ENCODE peak calls at places on chromosomes 13 and 19, in eight cellular contexts. K, Q, H, B, Z, N, U and W are unnamed samples.

GRCh38 chr13:31431722-31432137 is 232.0 kb downstream of the B3GLCT start:
- DNase-seq in K (peak; percentile 39), Z (peak; percentile 10), Q (peak; percentile 51), B (peak; percentile 67), H (peak; percentile 22), N (peak; percentile 53), U (peak; percentile 60), W (no peak)

GRCh38 chr13:26628706-26629105 is 71.2 kb downstream of the WASF3 start:
- DNase-seq in Z (peak; percentile 28), U (peak; percentile 11), H (no peak), B (no peak), K (peak; percentile 24), Q (no peak), N (peak; percentile 63), W (no peak)

GRCh38 chr19:29770653-29771052 is 41.1 kb upstream of the CCNE1 start:
- DNase-seq in U (no peak), B (no peak), K (no peak), H (no peak), Q (no peak), N (no peak), Z (no peak), W (no peak)

GRCh38 chr19:3383121-3383722 is 16.8 kb downstream of the NFIC start:
- DNase-seq in B (peak; percentile 70), K (no peak), Q (peak; percentile 88), U (no peak), Z (no peak), N (no peak), H (no peak), W (no peak)

GRCh38 chr19:49567722-49568454 is 12.5 kb downstream of the NOSIP start:
- DNase-seq in Z (no peak), N (no peak), U (peak; percentile 31), Q (no peak), K (no peak), B (no peak), H (peak; percentile 67), W (no peak)

GRCh38 chr13:34458756-34459462 is 483.2 kb upstream of the NBEA start:
- DNase-seq in B (peak; percentile 19), H (no peak), K (no peak), U (no peak), N (no peak), Q (no peak), Z (no peak), W (no peak)

GRCh38 chr13:41426047-41426446 is 31.3 kb upstream of the RGCC start:
- DNase-seq in K (no peak), B (no peak), U (no peak), H (no peak), N (no peak), Q (no peak), Z (no peak), W (no peak)

GRCh38 chr19:13843104-13843921 is 33.6 kb upstream of the NANOS3 start:
- DNase-seq in Q (peak; percentile 54), N (peak; percentile 84), H (no peak), B (peak; percentile 75), U (peak; percentile 88), K (no peak), Z (no peak), W (peak; percentile 84)

GRCh38 chr19:31284621-31285020 is 64.6 kb downstream of the TSHZ3 start:
- DNase-seq in K (no peak), U (no peak), Z (no peak), N (no peak), Q (no peak), B (no peak), H (no peak), W (no peak)

GRCh38 chr19:31282346-31282745 is 66.9 kb downstream of the TSHZ3 start:
- DNase-seq in U (no peak), H (no peak), Z (no peak), B (no peak), Q (no peak), N (no peak), K (no peak), W (no peak)

GRCh38 chr19:31286491-31286890 is 62.7 kb downstream of the TSHZ3 start:
- DNase-seq in N (no peak), H (no peak), B (no peak), Z (no peak), U (no peak), Q (no peak), K (no peak), W (peak; percentile 54)

GRCh38 chr19:31283701-31284100 is 65.5 kb downstream of the TSHZ3 start:
- DNase-seq in Z (no peak), K (no peak), B (no peak), N (no peak), U (no peak), H (no peak), Q (no peak), W (peak; percentile 23)

DNA sequence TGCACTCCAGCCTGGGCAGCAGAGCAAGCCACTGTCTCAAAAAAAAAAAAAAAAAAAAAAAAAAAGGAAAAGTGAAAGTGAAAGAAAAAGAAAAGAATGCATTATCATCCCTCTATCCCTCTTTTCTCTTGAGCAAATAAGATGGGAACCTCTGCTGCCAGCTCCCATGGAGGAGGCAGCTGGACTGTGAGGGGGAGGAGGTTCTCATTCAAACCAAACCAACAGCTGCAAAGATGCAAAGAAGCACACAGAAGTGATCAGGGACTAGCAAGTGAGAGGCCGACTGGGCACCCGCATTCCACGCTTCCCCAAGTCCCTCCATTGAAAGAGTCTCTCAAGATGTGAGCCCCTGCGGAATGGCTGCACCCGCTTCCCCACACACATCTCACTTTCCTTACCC is 63.5 kb downstream of the TSHZ3 start:
- DNase-seq in B (peak; percentile 42), N (no peak), U (no peak), Q (no peak), K (peak; percentile 9), H (no peak), Z (no peak), W (peak; percentile 37)
- H3K27ac ChIP-seq in B (peak overlapping the region; percentile 44), N (no peak overlapping the region), U (no peak overlapping the region), Q (no peak overlapping the region), K (peak overlapping the region; percentile 20), H (no peak overlapping the region), Z (no peak overlapping the region), W (no peak overlapping the region)

GRCh38 chr19:43636121-43636683 is 3.4 kb downstream of the CADM4 start:
- DNase-seq in K (no peak), Z (peak; percentile 24), B (no peak), N (peak; percentile 49), Q (no peak), H (no peak), U (no peak), W (no peak)

GRCh38 chr19:43640424-43640757 is 741 bp upstream of the CADM4 start:
- DNase-seq in N (no peak), H (no peak), B (no peak), K (no peak), Z (no peak), Q (no peak), U (no peak), W (no peak)

GRCh38 chr19:43638991-43639494 is 607 bp downstream of the CADM4 start:
- DNase-seq in K (no peak), N (no peak), H (no peak), Q (no peak), Z (no peak), U (no peak), B (no peak), W (no peak)

GRCh38 chr19:43639507-43640423 is at the start of gene CADM4:
- DNase-seq in H (peak; percentile 48), N (no peak), B (peak; percentile 36), K (no peak), Z (no peak), U (peak; percentile 63), Q (peak; percentile 55), W (peak; percentile 79)

DNA sequence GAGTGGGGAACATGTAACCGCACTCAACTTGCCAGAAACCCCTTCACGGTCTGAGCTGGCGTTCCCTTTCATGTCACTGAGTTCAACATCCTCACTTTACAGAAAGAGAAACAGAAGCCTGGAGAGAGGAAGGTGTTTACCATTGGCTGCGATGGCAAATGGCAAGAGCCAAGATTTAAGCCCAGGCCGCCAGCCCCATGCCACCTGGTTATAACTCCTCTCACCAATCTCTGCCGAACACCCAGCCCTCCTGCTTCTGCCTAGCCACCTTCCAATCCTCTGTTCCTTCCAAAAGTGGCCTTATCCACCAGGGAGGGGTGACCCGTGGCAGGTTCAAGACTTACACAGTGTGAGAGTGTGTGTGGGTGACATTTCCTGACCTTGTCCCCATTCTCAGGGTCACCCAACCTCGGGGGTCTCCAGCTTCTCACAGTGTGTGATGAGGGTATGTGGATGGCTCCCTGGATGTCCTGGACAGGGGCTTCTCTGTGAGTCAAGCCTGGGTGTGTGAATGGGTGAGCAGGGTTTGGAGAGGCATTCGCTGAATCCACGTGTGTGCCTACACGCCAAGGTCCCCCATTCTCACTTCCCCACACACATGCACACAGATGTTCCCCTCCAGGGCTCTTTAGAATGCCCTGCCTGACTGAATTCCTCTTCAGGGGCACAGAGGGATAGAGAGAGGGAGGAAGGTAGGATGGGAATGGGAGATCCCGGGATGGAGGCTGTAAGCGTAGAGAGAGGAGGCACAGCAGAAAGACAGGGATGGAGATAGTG is 1.2 kb downstream of the CADM4 start:
- DNase-seq in N (no peak), K (no peak), U (no peak), Z (no peak), H (no peak), Q (no peak), B (no peak), W (no peak)
- H3K27ac ChIP-seq in N (no peak overlapping the region), K (no peak overlapping the region), U (no peak overlapping the region), Z (no peak overlapping the region), H (no peak overlapping the region), Q (no peak overlapping the region), B (no peak overlapping the region), W (no peak overlapping the region)

GRCh38 chr13:77019756-77020155 is 7.2 kb downstream of the FBXL3 start:
- DNase-seq in N (no peak), H (no peak), Q (no peak), Z (no peak), K (no peak), B (no peak), U (no peak), W (no peak)

GRCh38 chr13:77013853-77014542 is 13.0 kb downstream of the FBXL3 start:
- DNase-seq in K (no peak), H (no peak), Q (no peak), U (no peak), Z (no peak), N (no peak), B (no peak), W (no peak)

GRCh38 chr13:77016241-77016812 is 10.6 kb downstream of the FBXL3 start:
- DNase-seq in Z (no peak), B (no peak), K (no peak), Q (no peak), U (no peak), H (no peak), N (no peak), W (no peak)

GRCh38 chr13:77014906-77015685 is 11.9 kb downstream of the FBXL3 start:
- DNase-seq in N (no peak), Z (no peak), K (no peak), B (no peak), U (no peak), H (no peak), Q (no peak), W (no peak)

GRCh38 chr13:77016888-77017623 is 9.9 kb downstream of the FBXL3 start:
- DNase-seq in U (no peak), N (no peak), H (no peak), Z (no peak), B (no peak), Q (no peak), K (no peak), W (no peak)
- H3K27ac ChIP-seq in U (no peak overlapping the region), N (no peak overlapping the region), H (no peak overlapping the region), Z (no peak overlapping the region), B (peak overlapping the region; percentile 61), Q (no peak overlapping the region), K (no peak overlapping the region), W (no peak overlapping the region)

GRCh38 chr19:10725415-10725814 is 7.5 kb downstream of the DNM2 start:
- DNase-seq in Z (no peak), Q (no peak), U (no peak), K (no peak), N (no peak), B (no peak), H (no peak), W (no peak)

GRCh38 chr19:10729406-10729805 is 11.5 kb downstream of the DNM2 start:
- DNase-seq in H (no peak), Z (no peak), K (no peak), B (no peak), N (no peak), U (no peak), Q (no peak), W (no peak)

GRCh38 chr19:10724573-10725071 is 6.7 kb downstream of the DNM2 start:
- DNase-seq in K (no peak), Q (no peak), Z (no peak), B (no peak), N (no peak), U (no peak), H (no peak), W (no peak)

GRCh38 chr19:10727599-10728250 is 9.8 kb downstream of the DNM2 start:
- DNase-seq in N (no peak), U (no peak), B (no peak), Z (no peak), H (no peak), K (no peak), Q (no peak), W (no peak)

DNA sequence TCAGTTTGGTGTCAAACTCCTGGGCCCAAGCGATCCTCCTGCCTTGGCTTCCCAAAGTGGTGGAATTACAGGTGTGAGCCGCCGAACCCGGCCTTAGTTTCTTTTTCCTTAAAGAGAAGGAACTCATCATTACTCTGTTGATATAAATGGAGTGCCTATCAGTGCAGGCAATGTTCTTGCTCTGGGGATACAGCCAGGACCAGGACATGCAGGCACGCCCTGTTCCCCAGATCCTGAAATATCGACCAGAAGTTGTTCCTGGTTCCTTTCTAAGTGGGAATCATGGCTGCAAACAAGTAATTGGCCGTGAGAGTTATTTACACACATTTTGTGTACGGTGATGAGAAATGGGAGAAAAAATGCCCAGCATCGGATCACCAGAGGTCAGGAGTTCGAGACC is 8.4 kb downstream of the DNM2 start:
- DNase-seq in U (no peak), H (no peak), N (no peak), Q (no peak), Z (no peak), K (no peak), B (no peak), W (no peak)
- H3K27ac ChIP-seq in U (peak overlapping the region; percentile 60), H (no peak overlapping the region), N (no peak overlapping the region), Q (no peak overlapping the region), Z (no peak overlapping the region), K (no peak overlapping the region), B (no peak overlapping the region), W (peak overlapping the region; percentile 42)